ENCODE peak calls at places on chromosomes 4 and X, in six cellular contexts. P is spleen, F is endothelial cell of umbilical vein, N is cardiac muscle cell, G is left lung, H is transverse colon. E is an unnamed sample.

GRCh38 chr4:55509272-55509671 is 37.4 kb downstream of the CLOCK start:
- DNase-seq in H (no peak), P (no peak), F (no peak), G (no peak), N (no peak), E (no peak)

GRCh38 chr4:1082215-1083182 is 30.9 kb downstream of the RNF212 start:
- DNase-seq in F (peak; percentile 43), H (peak; percentile 74), P (no peak), N (peak; percentile 82), G (peak; percentile 85), E (peak; percentile 94)

GRCh38 chr4:144714166-144714565 is 68.2 kb downstream of the HHIP start:
- DNase-seq in G (no peak), H (no peak), N (no peak), F (no peak), P (no peak), E (no peak)

GRCh38 chrX:72297953-72298730 is 7.6 kb downstream of the CITED1 start:
- DNase-seq in F (no peak), N (peak; percentile 43), H (no peak), P (no peak), G (no peak), E (peak; percentile 42)

GRCh38 chr4:122842984-122843531 is 16.4 kb downstream of the FGF2 start:
- DNase-seq in N (no peak), P (no peak), F (no peak), G (no peak), H (peak; percentile 42), E (no peak)

GRCh38 chr4:149980941-149981340 is 97.3 kb upstream of the DCLK2 start:
- DNase-seq in N (peak; percentile 70), G (no peak), P (no peak), F (peak; percentile 75), H (peak; percentile 60), E (peak; percentile 48)

GRCh38 chrX:70166601-70167590 is 10.4 kb upstream of the DGAT2L6 start:
- DNase-seq in N (peak; percentile 67), F (peak; percentile 53), P (no peak), H (no peak), G (no peak), E (no peak)

GRCh38 chr4:73311428-73311827 is 52.8 kb upstream of the ANKRD17 start:
- DNase-seq in P (no peak), F (peak; percentile 65), N (peak; percentile 56), H (no peak), G (no peak), E (peak; percentile 27)

GRCh38 chr4:128825226-128825625 is 15.7 kb downstream of the JADE1 start:
- DNase-seq in H (peak; percentile 31), G (no peak), P (no peak), F (no peak), N (no peak), E (peak; percentile 86)

GRCh38 chr4:85707591-85707990 is 232.6 kb downstream of the ARHGAP24 start:
- DNase-seq in N (peak; percentile 15), G (no peak), F (peak; percentile 49), H (no peak), P (no peak), E (peak; percentile 59)

GRCh38 chr4:76614589-76614988 is 179.6 kb downstream of the SHROOM3 start:
- DNase-seq in F (no peak), P (no peak), G (no peak), H (no peak), N (no peak), E (no peak)

DNA sequence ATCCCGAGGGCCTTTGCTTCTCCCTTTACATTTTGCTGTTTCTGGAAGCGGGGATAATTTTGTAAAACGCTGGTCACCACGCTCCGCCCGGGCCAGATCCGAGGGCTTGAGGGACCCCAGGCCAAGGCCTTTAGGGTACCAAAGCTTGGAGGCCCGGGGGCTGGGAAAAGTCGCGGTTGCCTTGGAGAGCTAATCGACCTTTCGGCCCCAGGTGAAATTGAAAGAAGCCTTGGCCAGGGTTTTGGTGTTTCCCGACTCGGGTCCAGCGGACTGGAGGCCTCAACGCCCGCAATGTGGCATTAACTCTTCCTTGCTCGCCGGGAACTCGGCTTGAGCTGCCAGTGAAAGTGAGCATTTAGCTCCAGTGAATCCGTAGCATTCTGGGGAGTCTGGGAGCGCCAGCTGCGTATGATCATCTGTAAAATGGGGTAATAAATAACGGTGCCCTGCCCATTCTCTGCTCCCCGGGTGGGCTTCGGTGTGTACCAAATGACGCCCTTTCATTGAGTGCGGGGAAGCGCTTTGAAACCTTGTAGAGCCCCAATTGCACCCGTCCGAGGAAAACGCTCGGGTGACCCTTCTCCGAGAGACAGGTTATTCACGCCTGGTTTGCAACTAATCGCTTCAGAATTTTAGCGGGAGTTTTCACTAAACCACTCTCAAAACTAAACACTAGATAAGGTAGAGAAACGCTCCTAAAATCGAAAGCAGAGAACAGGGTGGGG is 4.4 kb downstream of the NKX3-2 start:
- DNase-seq in H (no peak), F (no peak), P (no peak), G (no peak), N (no peak), E (no peak)
- H3K9me3 ChIP-seq in H (no peaks in the 10 kb centered on the region), F (no peaks in the 10 kb centered on the region), P (no peaks in the 10 kb centered on the region), G (no peaks in the 10 kb centered on the region), N (no peaks in the 10 kb centered on the region), E (no peaks in the 10 kb centered on the region)

GRCh38 chr4:39950861-39951481 is 26.7 kb downstream of the PDS5A start:
- DNase-seq in G (no peak), F (no peak), P (no peak), N (no peak), H (no peak), E (no peak)

GRCh38 chr4:39947963-39948362 is 29.7 kb downstream of the PDS5A start:
- DNase-seq in H (no peak), G (no peak), P (no peak), F (no peak), N (no peak), E (no peak)

GRCh38 chr4:39942507-39942906 is 35.2 kb downstream of the PDS5A start:
- DNase-seq in H (no peak), P (no peak), F (no peak), G (no peak), N (no peak), E (no peak)

GRCh38 chr4:39941682-39942217 is 36.0 kb downstream of the PDS5A start:
- DNase-seq in F (no peak), P (no peak), N (no peak), H (no peak), G (no peak), E (peak; percentile 9)

GRCh38 chr4:39947415-39947814 is 30.3 kb downstream of the PDS5A start:
- DNase-seq in G (no peak), H (no peak), P (no peak), F (no peak), N (no peak), E (no peak)
- H3K27ac ChIP-seq in G (no peak overlapping the region), H (no peak overlapping the region), P (peak overlapping the region; percentile 88), F (no peak overlapping the region), N (no peak overlapping the region), E (no peak overlapping the region)

DNA sequence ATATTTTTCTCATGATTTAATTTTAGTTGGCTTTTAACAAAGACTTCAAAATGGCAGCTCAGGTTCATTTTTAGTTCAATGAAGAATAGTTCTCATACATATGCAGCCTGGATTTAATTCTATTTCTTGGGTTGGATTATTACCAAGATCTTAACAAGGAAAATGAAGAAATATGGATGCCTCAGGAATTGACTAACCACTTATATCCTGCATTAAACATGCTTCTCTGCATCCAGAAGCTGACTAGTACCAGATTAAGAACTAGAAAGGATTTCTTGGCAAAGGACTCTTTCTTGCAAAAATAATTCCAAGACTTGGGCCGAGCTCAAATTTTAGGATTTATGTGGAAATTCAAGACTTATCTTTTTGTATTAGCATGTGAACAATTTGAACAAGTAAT is 5.6 kb upstream of the KLHL2 start:
- DNase-seq in G (no peak), H (no peak), N (peak; percentile 60), P (no peak), F (no peak), E (no peak)
- H3K4me1 ChIP-seq in G (peaks cover 6% of the 10 kb centered on the region), H (peaks cover 5% of the 10 kb centered on the region), N (no peaks in the 10 kb centered on the region), P (peaks cover 33% of the 10 kb centered on the region), F (peaks cover 6% of the 10 kb centered on the region), E (peaks cover 4% of the 10 kb centered on the region)

GRCh38 chr4:175405961-175406360 is 406.1 kb downstream of the GPM6A start:
- DNase-seq in G (no peak), P (no peak), N (no peak), H (no peak), F (no peak), E (no peak)
- H3K9me3 ChIP-seq in G (peaks cover 5% of the 10 kb centered on the region), P (no peaks in the 10 kb centered on the region), N (no peaks in the 10 kb centered on the region), H (no peaks in the 10 kb centered on the region), F (no peaks in the 10 kb centered on the region), E (no peaks in the 10 kb centered on the region)